ENCODE peak calls at places on chromosomes 1 and 21, in five cellular contexts. One of them, this sample, is unnamed.

GRCh38 chr21:45471229-45472052 is 66.5 kb downstream of the COL18A1 start:
- ATAC-seq in A549: peak; percentile 53
- ATAC-seq in right cardiac atrium: peak; percentile 56
- ATAC-seq in Panc1: no peak
- ATAC-seq in activated CD8-positive, alpha-beta T cell treated with anti-CD3 and anti-CD28 coated beads, Interleukin-2, amount 10 ng/mL, durations not matched to agents 7 days and 5 days: no peak
- ATAC-seq in this sample: peak; percentile 78

GRCh38 chr21:35172231-35172630 is 123.1 kb upstream of the RUNX1 start:
- ATAC-seq in A549: no peak
- ATAC-seq in right cardiac atrium: no peak
- ATAC-seq in Panc1: no peak
- ATAC-seq in activated CD8-positive, alpha-beta T cell treated with anti-CD3 and anti-CD28 coated beads, Interleukin-2, amount 10 ng/mL, durations not matched to agents 7 days and 5 days: peak; percentile 67
- ATAC-seq in this sample: no peak

GRCh38 chr1:230274254-230274653 is 151.9 kb downstream of the PGBD5 start:
- ATAC-seq in A549: no peak
- ATAC-seq in right cardiac atrium: peak; percentile 48
- ATAC-seq in Panc1: no peak
- ATAC-seq in activated CD8-positive, alpha-beta T cell treated with anti-CD3 and anti-CD28 coated beads, Interleukin-2, amount 10 ng/mL, durations not matched to agents 7 days and 5 days: peak; percentile 41
- ATAC-seq in this sample: no peak

GRCh38 chr1:83961571-83962295 is 37.2 kb downstream of the TTLL7 start:
- ATAC-seq in A549: no peak
- ATAC-seq in right cardiac atrium: no peak
- ATAC-seq in Panc1: no peak
- ATAC-seq in activated CD8-positive, alpha-beta T cell treated with anti-CD3 and anti-CD28 coated beads, Interleukin-2, amount 10 ng/mL, durations not matched to agents 7 days and 5 days: no peak
- ATAC-seq in this sample: no peak

GRCh38 chr1:234957330-234958065 is 171.1 kb downstream of the TOMM20 start:
- ATAC-seq in A549: peak; percentile 80
- ATAC-seq in right cardiac atrium: no peak
- ATAC-seq in Panc1: peak; percentile 85
- ATAC-seq in activated CD8-positive, alpha-beta T cell treated with anti-CD3 and anti-CD28 coated beads, Interleukin-2, amount 10 ng/mL, durations not matched to agents 7 days and 5 days: no peak
- ATAC-seq in this sample: peak; percentile 32

GRCh38 chr21:34818663-34819158 is 149.9 kb downstream of the CLIC6 start:
- ATAC-seq in A549: no peak
- ATAC-seq in right cardiac atrium: no peak
- ATAC-seq in Panc1: no peak
- ATAC-seq in activated CD8-positive, alpha-beta T cell treated with anti-CD3 and anti-CD28 coated beads, Interleukin-2, amount 10 ng/mL, durations not matched to agents 7 days and 5 days: no peak
- ATAC-seq in this sample: no peak

GRCh38 chr1:37732111-37732780 is 32.7 kb downstream of the EPHA10 start:
- ATAC-seq in A549: peak; percentile 56
- ATAC-seq in right cardiac atrium: no peak
- ATAC-seq in Panc1: no peak
- ATAC-seq in activated CD8-positive, alpha-beta T cell treated with anti-CD3 and anti-CD28 coated beads, Interleukin-2, amount 10 ng/mL, durations not matched to agents 7 days and 5 days: no peak
- ATAC-seq in this sample: no peak

GRCh38 chr1:64895500-64895899 is 70.8 kb downstream of the JAK1 start:
- ATAC-seq in A549: no peak
- ATAC-seq in right cardiac atrium: no peak
- ATAC-seq in Panc1: no peak
- ATAC-seq in activated CD8-positive, alpha-beta T cell treated with anti-CD3 and anti-CD28 coated beads, Interleukin-2, amount 10 ng/mL, durations not matched to agents 7 days and 5 days: no peak
- ATAC-seq in this sample: no peak

GRCh38 chr1:161773791-161774190 is 7.7 kb downstream of the ATF6 start:
- ATAC-seq in A549: no peak
- ATAC-seq in right cardiac atrium: no peak
- ATAC-seq in Panc1: no peak
- ATAC-seq in activated CD8-positive, alpha-beta T cell treated with anti-CD3 and anti-CD28 coated beads, Interleukin-2, amount 10 ng/mL, durations not matched to agents 7 days and 5 days: no peak
- ATAC-seq in this sample: no peak

GRCh38 chr1:11893907-11894251 is 32.3 kb downstream of the KIAA2013 start:
- ATAC-seq in A549: peak; percentile 94
- ATAC-seq in right cardiac atrium: peak; percentile 82
- ATAC-seq in Panc1: peak; percentile 90
- ATAC-seq in activated CD8-positive, alpha-beta T cell treated with anti-CD3 and anti-CD28 coated beads, Interleukin-2, amount 10 ng/mL, durations not matched to agents 7 days and 5 days: peak; percentile 89
- ATAC-seq in this sample: peak; percentile 60

GRCh38 chr1:23722652-23723051 is 20.6 kb upstream of the ELOA start:
- ATAC-seq in A549: no peak
- ATAC-seq in right cardiac atrium: no peak
- ATAC-seq in Panc1: no peak
- ATAC-seq in activated CD8-positive, alpha-beta T cell treated with anti-CD3 and anti-CD28 coated beads, Interleukin-2, amount 10 ng/mL, durations not matched to agents 7 days and 5 days: no peak
- ATAC-seq in this sample: no peak

GRCh38 chr1:221549815-221550214 is 192.1 kb downstream of the DUSP10 start:
- ATAC-seq in A549: no peak
- ATAC-seq in right cardiac atrium: no peak
- ATAC-seq in Panc1: no peak
- ATAC-seq in activated CD8-positive, alpha-beta T cell treated with anti-CD3 and anti-CD28 coated beads, Interleukin-2, amount 10 ng/mL, durations not matched to agents 7 days and 5 days: no peak
- ATAC-seq in this sample: no peak

GRCh38 chr1:115402753-115403184 is 64.7 kb upstream of the NGF start:
- ATAC-seq in A549: no peak
- ATAC-seq in right cardiac atrium: peak; percentile 76
- ATAC-seq in Panc1: no peak
- ATAC-seq in activated CD8-positive, alpha-beta T cell treated with anti-CD3 and anti-CD28 coated beads, Interleukin-2, amount 10 ng/mL, durations not matched to agents 7 days and 5 days: no peak
- ATAC-seq in this sample: no peak

GRCh38 chr1:112704511-112704907 is 2.4 kb downstream of the RHOC start:
- ATAC-seq in A549: no peak
- ATAC-seq in right cardiac atrium: no peak
- ATAC-seq in Panc1: no peak
- ATAC-seq in activated CD8-positive, alpha-beta T cell treated with anti-CD3 and anti-CD28 coated beads, Interleukin-2, amount 10 ng/mL, durations not matched to agents 7 days and 5 days: no peak
- ATAC-seq in this sample: no peak

GRCh38 chr1:1937061-1937460 is 18.0 kb upstream of the TMEM52 start:
- ATAC-seq in A549: no peak
- ATAC-seq in right cardiac atrium: no peak
- ATAC-seq in Panc1: peak; percentile 40
- ATAC-seq in activated CD8-positive, alpha-beta T cell treated with anti-CD3 and anti-CD28 coated beads, Interleukin-2, amount 10 ng/mL, durations not matched to agents 7 days and 5 days: no peak
- ATAC-seq in this sample: no peak

GRCh38 chr1:68384872-68385390 is 64.8 kb downstream of the RPE65 start:
- ATAC-seq in A549: peak; percentile 49
- ATAC-seq in right cardiac atrium: peak; percentile 74
- ATAC-seq in Panc1: peak; percentile 69
- ATAC-seq in activated CD8-positive, alpha-beta T cell treated with anti-CD3 and anti-CD28 coated beads, Interleukin-2, amount 10 ng/mL, durations not matched to agents 7 days and 5 days: no peak
- ATAC-seq in this sample: no peak

GRCh38 chr1:150466964-150467363 is 20.3 kb upstream of the TARS2 start:
- ATAC-seq in A549: no peak
- ATAC-seq in right cardiac atrium: no peak
- ATAC-seq in Panc1: no peak
- ATAC-seq in activated CD8-positive, alpha-beta T cell treated with anti-CD3 and anti-CD28 coated beads, Interleukin-2, amount 10 ng/mL, durations not matched to agents 7 days and 5 days: no peak
- ATAC-seq in this sample: no peak

GRCh38 chr1:70487471-70487840 is 76.4 kb downstream of the CTH start:
- ATAC-seq in A549: peak; percentile 41
- ATAC-seq in right cardiac atrium: peak; percentile 32
- ATAC-seq in Panc1: peak; percentile 56
- ATAC-seq in activated CD8-positive, alpha-beta T cell treated with anti-CD3 and anti-CD28 coated beads, Interleukin-2, amount 10 ng/mL, durations not matched to agents 7 days and 5 days: no peak
- ATAC-seq in this sample: peak; percentile 14

GRCh38 chr1:221829327-221830011 is 87.6 kb upstream of the DUSP10 start:
- ATAC-seq in A549: peak; percentile 86
- ATAC-seq in right cardiac atrium: no peak
- ATAC-seq in Panc1: no peak
- ATAC-seq in activated CD8-positive, alpha-beta T cell treated with anti-CD3 and anti-CD28 coated beads, Interleukin-2, amount 10 ng/mL, durations not matched to agents 7 days and 5 days: peak; percentile 84
- ATAC-seq in this sample: no peak

GRCh38 chr1:117824612-117825011 is 104.8 kb downstream of the GDAP2 start:
- ATAC-seq in A549: no peak
- ATAC-seq in right cardiac atrium: peak; percentile 38
- ATAC-seq in Panc1: no peak
- ATAC-seq in activated CD8-positive, alpha-beta T cell treated with anti-CD3 and anti-CD28 coated beads, Interleukin-2, amount 10 ng/mL, durations not matched to agents 7 days and 5 days: no peak
- ATAC-seq in this sample: peak; percentile 52

This sample was measured in gastroesophageal sphincter.